ENCODE peak calls at places on chromosomes 16 and 17, in four cellular contexts. M is mammary epithelial cell; P is kidney; Y is CD8-positive, alpha-beta memory T cell. Q is an unnamed sample. For H3K36me3, the result is how much of the 10 kb centered on the place peaks cover.

GRCh38 chr17:50785942-50786570 is 18.7 kb upstream of the ANKRD40CL start:
- DNase-seq in Y (no peak), P (no peak), M (peak), Q (no peak)

GRCh38 chr16:88772871-88773811 is 11.9 kb downstream of the PIEZO1 start:
- DNase-seq in Y (no peak), P (peak), M (peak), Q (peak)

GRCh38 chr16:4488486-4488967 is 12.3 kb downstream of the HMOX2 start:
- DNase-seq in P (no peak), Y (no peak), M (no peak), Q (no peak)

GRCh38 chr16:64711026-64711425 is 410.8 kb downstream of the CDH11 start:
- DNase-seq in Y (no peak), M (no peak), P (no peak), Q (no peak)

GRCh38 chr16:54070944-54071343 is 215.6 kb downstream of the IRX3 start:
- DNase-seq in Y (no peak), P (no peak), M (no peak), Q (no peak)

GRCh38 chr17:1834378-1835149 is 4.8 kb downstream of the RPA1 start:
- DNase-seq in Y (no peak), P (no peak), M (no peak), Q (no peak)

GRCh38 chr17:32859857-32860525 is 16.9 kb downstream of the MYO1D start:
- DNase-seq in M (peak), P (no peak), Y (no peak), Q (no peak)

GRCh38 chr17:2244545-2245525 is 58.8 kb downstream of the SMG6 start:
- DNase-seq in Y (peak), M (peak), P (peak), Q (peak)

GRCh38 chr17:73119631-73120030 is 27.1 kb upstream of the SLC39A11 start:
- DNase-seq in Y (no peak), P (no peak), M (no peak), Q (peak)

GRCh38 chr17:59030811-59031210 is 75.9 kb downstream of the TRIM37 start:
- DNase-seq in Y (no peak), P (no peak), M (no peak), Q (no peak)

GRCh38 chr17:49093131-49093530 is 39.4 kb upstream of the B4GALNT2 start:
- DNase-seq in Y (no peak), M (no peak), P (peak), Q (peak)

GRCh38 chr17:77288115-77288619 is 147.4 kb downstream of the SEC14L1 start:
- DNase-seq in Y (no peak), M (peak), P (peak), Q (peak)

GRCh38 chr17:64096037-64096436 is 33.9 kb downstream of the ERN1 start:
- DNase-seq in P (no peak), M (no peak), Y (no peak), Q (no peak)

GRCh38 chr17:74325743-74326379 is at the start of gene KIF19:
- DNase-seq in M (no peak), P (no peak), Y (peak), Q (no peak)

GRCh38 chr16:27617678-27618077 is 67.7 kb downstream of the KATNIP start:
- DNase-seq in P (no peak), M (no peak), Y (no peak), Q (no peak)

GRCh38 chr17:21678451-21679081 is 13.8 kb upstream of the KCNJ18 start:
- DNase-seq in Y (peak), M (no peak), P (peak), Q (no peak)

GRCh38 chr16:25606069-25606468 is 85.7 kb upstream of the HS3ST4 start:
- DNase-seq in M (no peak), Y (no peak), P (no peak), Q (no peak)

GRCh38 chr17:78197147-78197830 is 10.1 kb downstream of the AFMID start:
- DNase-seq in M (peak), P (no peak), Y (no peak), Q (no peak)

GRCh38 chr17:74599531-74599939 is 7.5 kb upstream of the CD300LD start:
- DNase-seq in M (peak), Y (no peak), P (no peak), Q (no peak)

GRCh38 chr16:4115209-4115940 is 867 bp downstream of the ADCY9 start:
- DNase-seq in Y (peak), P (peak), M (peak), Q (peak)

GRCh38 chr16:77562497-77562896 is 127.7 kb upstream of the ADAMTS18 start:
- DNase-seq in M (no peak), Y (no peak), P (no peak), Q (no peak)

GRCh38 chr16:75068632-75069031 is 47.9 kb downstream of the LDHD start:
- DNase-seq in P (no peak), Y (no peak), M (no peak), Q (no peak)

GRCh38 chr17:79290726-79291125 is 216.1 kb downstream of the ENGASE start:
- DNase-seq in M (no peak), P (no peak), Y (no peak), Q (no peak)

GRCh38 chr17:49239963-49240362 is 9.4 kb upstream of the PHOSPHO1 start:
- DNase-seq in P (no peak), M (no peak), Y (no peak), Q (peak)

GRCh38 chr17:5115673-5116651 is at the start of gene USP6:
- DNase-seq in M (no peak), P (peak), Y (no peak), Q (no peak)

GRCh38 chr17:72423718-72424117 is 302.9 kb downstream of the SOX9 start:
- DNase-seq in M (no peak), P (no peak), Y (no peak), Q (no peak)

GRCh38 chr17:5817475-5818395 is 233.4 kb upstream of the NLRP1 start:
- DNase-seq in P (no peak), M (no peak), Y (no peak), Q (no peak)

GRCh38 chr17:79923974-79924638 is 84.9 kb upstream of the CBX4 start:
- DNase-seq in M (no peak), P (peak), Y (no peak), Q (peak)

GRCh38 chr16:80023865-80024264 is 423.3 kb upstream of the MAF start:
- DNase-seq in P (no peak), Y (no peak), M (no peak), Q (no peak)

GRCh38 chr17:9219631-9220415 is 198.5 kb downstream of the NTN1 start:
- DNase-seq in M (no peak), P (no peak), Y (no peak), Q (no peak)

GRCh38 chr17:8185580-8186445 is 4.2 kb downstream of the BORCS6 start:
- DNase-seq in P (peak), M (peak), Y (peak), Q (peak)

GRCh38 chr17:11787074-11787473 is 188.8 kb downstream of the DNAH9 start:
- DNase-seq in Y (no peak), P (no peak), M (no peak), Q (no peak)

GRCh38 chr16:77172964-77173363 is 18.0 kb upstream of the MON1B start:
- DNase-seq in P (no peak), Y (no peak), M (no peak), Q (no peak)

GRCh38 chr17:67993998-67994361 is 2.3 kb downstream of the C17orf58 start:
- DNase-seq in M (no peak), P (no peak), Y (no peak), Q (no peak)

GRCh38 chr16:84845496-84846002 is 25.8 kb downstream of the CRISPLD2 start:
- DNase-seq in P (no peak), Y (no peak), M (no peak), Q (no peak)

GRCh38 chr16:68059804-68060203 is 25.4 kb upstream of the NFATC3 start:
- DNase-seq in P (no peak), Y (no peak), M (no peak), Q (no peak)

GRCh38 chr16:68049448-68049847 is 26.4 kb downstream of the DUS2 start:
- DNase-seq in M (no peak), Y (no peak), P (no peak), Q (no peak)

GRCh38 chr16:68055395-68055794 is 29.8 kb upstream of the NFATC3 start:
- DNase-seq in P (no peak), M (no peak), Y (no peak), Q (no peak)
- H3K36me3 ChIP-seq in P (under half), M (under half), Y (under half), Q (under half)

DNA sequence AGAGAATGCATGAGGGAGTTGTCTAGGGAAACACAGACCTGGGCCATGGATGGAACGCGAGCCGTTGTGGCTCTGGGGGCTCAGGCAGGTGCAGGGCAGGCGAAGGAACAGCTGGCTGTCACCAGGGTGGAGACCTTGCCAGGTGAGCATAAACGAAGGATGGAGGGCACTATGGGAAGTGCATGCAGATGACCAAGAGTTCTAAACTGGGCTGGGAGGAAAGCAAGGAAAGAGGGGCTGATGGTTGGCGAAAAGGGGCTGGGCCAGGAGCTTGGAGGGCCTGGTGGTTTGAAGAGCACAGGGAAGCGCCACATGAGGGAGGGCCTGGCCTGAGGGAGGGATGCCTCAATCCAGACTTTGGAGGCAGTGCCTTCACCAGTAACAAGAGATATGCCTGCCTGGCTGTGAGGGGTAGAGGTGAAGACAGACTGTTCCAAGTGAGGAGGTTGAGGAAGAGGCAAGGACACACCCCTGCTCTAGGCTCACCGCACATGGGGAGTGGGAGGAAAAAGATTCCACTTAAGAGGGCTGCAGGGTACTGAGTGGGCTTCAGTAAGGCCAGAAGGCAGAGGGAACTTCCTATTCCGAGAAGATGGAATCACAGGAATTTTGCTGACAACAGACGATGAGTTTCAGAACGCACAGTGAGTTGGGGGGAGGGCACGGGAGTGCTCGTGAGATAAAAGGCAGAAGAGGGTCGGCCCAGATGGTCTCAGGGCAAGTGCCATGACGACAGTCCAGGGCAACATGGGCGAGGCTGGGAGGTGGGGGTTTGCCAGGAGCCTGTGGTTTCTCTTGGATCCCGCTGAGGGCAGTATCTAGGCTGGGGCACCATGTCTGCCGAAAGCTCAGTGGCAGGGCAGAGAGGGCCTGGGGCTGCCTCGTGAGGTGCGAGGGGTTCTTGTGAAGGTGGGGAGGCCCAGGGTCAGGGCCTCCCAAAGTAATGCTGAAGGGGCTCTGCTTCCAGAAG is 20.6 kb downstream of the B9D1 start:
- DNase-seq in P (no peak), M (no peak), Y (no peak), Q (no peak)
- H3K27ac ChIP-seq in P (no peak), M (no peak), Y (no peak), Q (no peak)

GRCh38 chr16:1638757-1639156 is 26.6 kb downstream of the CRAMP1 start:
- DNase-seq in P (no peak), M (no peak), Y (no peak), Q (no peak)
- H3K36me3 ChIP-seq in P (under half), M (under half), Y (under half), Q (under half)

DNA sequence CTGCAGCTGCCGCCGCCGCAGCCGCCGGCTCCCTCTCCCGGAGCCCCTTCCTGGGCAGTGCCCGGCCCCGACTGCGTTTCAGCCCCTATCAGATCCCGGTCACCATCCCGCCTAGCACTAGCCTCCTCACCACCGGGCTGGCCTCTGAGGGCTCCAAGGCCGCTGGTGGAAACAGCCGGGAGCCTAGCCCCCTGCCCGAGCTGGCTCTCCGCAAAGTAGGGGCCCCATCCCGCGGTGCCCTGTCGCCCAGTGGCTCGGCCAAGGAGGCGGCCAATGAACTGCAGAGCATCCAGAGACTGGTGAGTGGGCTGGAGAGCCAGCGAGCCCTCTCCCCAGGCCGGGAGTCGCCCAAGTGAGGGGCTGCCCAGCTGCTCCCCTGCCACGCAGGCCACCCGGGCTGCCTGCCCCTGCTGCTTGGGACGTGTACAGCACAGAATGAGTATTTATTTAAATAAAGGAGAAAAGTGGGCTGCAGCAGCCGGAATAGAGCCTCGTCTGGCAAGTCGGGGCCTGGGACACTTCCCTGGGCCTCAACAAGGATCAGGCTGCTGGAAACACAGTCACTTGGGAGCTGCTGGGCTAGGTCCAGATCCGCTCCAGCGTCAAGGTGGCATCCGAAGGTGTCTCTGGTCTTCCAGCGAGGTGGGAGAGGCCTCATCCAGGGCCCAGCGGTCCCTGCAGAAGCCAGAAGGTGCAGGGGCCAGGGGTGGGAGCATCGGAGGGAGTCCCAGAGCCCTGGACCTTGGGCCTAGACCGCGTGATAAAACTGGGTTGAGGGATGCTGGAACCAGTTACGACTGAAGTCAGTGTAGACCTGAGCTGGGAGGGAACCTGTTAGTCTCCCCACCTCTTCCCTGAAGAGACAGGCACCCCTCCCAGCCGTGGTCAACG is 8.8 kb downstream of the TBX2 start:
- DNase-seq in Y (peak), M (no peak), P (peak), Q (no peak)
- H3K27ac ChIP-seq in Y (no peak), M (no peak), P (peak), Q (no peak)

GRCh38 chr16:14538604-14539003 is 91.5 kb downstream of the PARN start:
- DNase-seq in Y (no peak), M (no peak), P (no peak), Q (no peak)
- H3K36me3 ChIP-seq in Y (under half), M (under half), P (under half), Q (under half)

GRCh38 chr16:66357523-66357928 is 9.0 kb upstream of the CDH5 start:
- DNase-seq in Y (no peak), P (no peak), M (peak), Q (peak)
- H3K27ac ChIP-seq in Y (no peak), P (no peak), M (no peak), Q (no peak)

GRCh38 chr16:31080035-31080629 is 5.9 kb downstream of the ZNF646 start:
- DNase-seq in P (no peak), M (no peak), Y (peak), Q (no peak)
- H3K36me3 ChIP-seq in P (under half), M (under half), Y (under half), Q (under half)

GRCh38 chr16:3113765-3114479 is 1.5 kb downstream of the ZNF205 start:
- DNase-seq in Y (no peak), P (no peak), M (no peak), Q (peak)
- H3K27ac ChIP-seq in Y (no peak), P (no peak), M (no peak), Q (no peak)

DNA sequence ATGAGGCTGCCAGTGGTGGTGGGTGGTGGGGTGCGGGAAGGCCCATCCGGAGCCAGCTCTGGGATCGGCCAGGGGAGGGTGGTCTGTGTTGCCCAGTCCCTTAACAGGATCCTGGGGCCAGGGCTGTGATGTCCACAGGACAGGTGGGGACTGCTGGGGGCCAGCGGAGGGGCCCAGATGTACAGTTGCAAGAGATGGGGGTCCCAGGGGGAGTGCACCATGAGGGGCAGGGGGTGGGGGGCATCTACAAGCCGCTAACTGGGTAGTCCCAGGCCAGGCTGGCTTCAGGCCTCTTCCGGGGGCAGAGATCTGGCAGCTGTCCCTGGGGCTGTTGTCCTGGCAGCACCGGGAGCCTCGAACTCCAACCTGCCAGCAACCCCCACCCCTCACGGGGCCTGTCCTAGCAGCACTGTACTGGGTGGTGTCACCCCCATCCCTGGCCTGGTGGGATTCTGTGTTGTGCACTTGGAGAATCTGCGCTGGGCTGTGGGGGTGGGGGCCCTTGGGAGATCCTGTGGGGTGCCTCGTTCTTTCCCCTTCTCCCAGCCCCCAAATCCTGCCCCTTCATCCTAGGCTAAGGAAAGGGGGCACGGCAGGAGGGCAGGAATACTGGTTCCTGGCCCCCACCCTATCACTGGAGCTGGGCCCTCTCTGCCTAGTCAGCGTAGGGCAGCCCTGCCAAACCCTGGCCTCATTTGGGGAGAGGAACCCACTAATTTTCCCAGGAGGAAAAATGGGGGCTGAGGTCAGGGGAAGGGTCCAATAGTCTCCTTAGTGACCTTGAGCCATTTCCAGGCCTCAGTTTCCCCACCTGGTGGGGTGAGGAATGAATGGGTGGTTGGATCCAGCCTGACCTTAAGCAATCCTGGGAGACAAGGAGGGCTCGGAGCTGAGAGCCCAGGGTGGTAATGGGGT is 1.4 kb downstream of the MTSS2 start:
- DNase-seq in Y (no peak), M (no peak), P (peak), Q (no peak)
- H3K36me3 ChIP-seq in Y (under half), M (under half), P (under half), Q (under half)

GRCh38 chr16:68082596-68083238 is 2.5 kb upstream of the NFATC3 start:
- DNase-seq in P (no peak), Y (no peak), M (no peak), Q (no peak)

GRCh38 chr16:68078726-68079615 is 6.2 kb upstream of the NFATC3 start:
- DNase-seq in P (no peak), M (no peak), Y (no peak), Q (no peak)

GRCh38 chr16:68077866-68078725 is 7.1 kb upstream of the NFATC3 start:
- DNase-seq in P (no peak), Y (no peak), M (no peak), Q (no peak)

GRCh38 chr16:68081796-68082567 is 3.2 kb upstream of the NFATC3 start:
- DNase-seq in P (no peak), Y (no peak), M (no peak), Q (no peak)

DNA sequence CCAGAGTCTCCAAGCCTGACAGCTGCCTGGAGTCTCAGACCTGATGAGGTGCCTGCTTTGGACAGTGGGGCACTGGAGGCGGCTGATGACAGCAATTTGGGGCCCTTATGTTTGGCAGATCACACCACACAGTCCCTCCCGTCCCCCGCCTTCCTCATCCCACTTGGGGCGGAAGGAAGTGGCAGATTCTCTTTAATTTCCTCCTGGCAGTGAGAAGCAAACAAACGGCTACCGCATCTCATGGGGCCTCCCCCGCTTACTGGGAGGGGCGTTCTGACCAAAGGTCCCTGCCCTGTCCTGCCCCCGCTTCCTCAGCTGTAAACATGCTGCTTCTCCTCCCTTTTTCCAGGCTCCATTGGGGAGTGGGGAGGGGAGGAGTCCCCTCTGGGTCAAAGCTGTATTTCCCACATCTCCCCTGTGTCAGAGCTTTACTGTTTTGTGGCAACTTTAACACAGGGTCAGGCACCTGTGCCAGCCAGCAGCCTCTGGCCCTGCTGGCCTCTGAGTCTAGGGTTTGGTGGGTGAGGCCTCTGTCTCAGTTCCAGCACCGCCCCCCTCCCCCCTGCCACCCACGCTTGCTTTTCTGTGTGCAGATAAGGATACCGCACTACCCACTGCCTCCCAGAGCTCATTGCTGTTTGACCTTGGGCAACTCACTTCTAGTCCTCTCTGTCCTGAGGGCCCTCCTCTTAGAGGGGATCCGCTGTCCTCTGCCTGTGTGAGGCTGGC is 5.4 kb upstream of the NFATC3 start:
- DNase-seq in M (no peak), Y (peak), P (peak), Q (no peak)
- H3K27ac ChIP-seq in M (no peak), Y (peak), P (peak), Q (no peak)

Q was measured in PC-3.